ENCODE peak calls at places on chromosomes 6 and 20, in five cellular contexts. A is AG09319; L is stimulated activated CD4-positive, alpha-beta T cell treated with anti-CD3 and anti-CD28 coated beads, Interleukin-15, amount 100 ng/mL, for 24 hours; N is mesothelial cell of epicardium; T is effector memory CD4-positive, alpha-beta T cell. K is an unnamed sample.

GRCh38 chr6:151436814-151437213 is 15.1 kb downstream of the RMND1 start:
- DNase-seq in A (peak; percentile 61), T (no peak), L (no peak), N (no peak), K (no peak)

GRCh38 chr6:131258816-131259476 is 123.7 kb downstream of the AKAP7 start:
- DNase-seq in T (no peak), A (no peak), N (no peak), L (no peak), K (no peak)

GRCh38 chr6:112701201-112701600 is 354.1 kb downstream of the RFPL4B start:
- DNase-seq in T (no peak), A (no peak), L (no peak), N (no peak), K (no peak)

GRCh38 chr6:98824163-98824906 is 10.0 kb upstream of the POU3F2 start:
- DNase-seq in N (no peak), A (no peak), L (peak; percentile 21), T (no peak), K (no peak)

GRCh38 chr6:109690373-109690739 is 646 bp downstream of the AK9 start:
- DNase-seq in T (peak; percentile 25), N (no peak), L (peak; percentile 81), A (no peak), K (peak; percentile 81)

GRCh38 chr6:56021943-56022342 is 146.6 kb upstream of the BMP5 start:
- DNase-seq in A (no peak), T (no peak), N (no peak), L (no peak), K (no peak)

GRCh38 chr6:105753184-105754097 is 332.7 kb upstream of the PRDM1 start:
- DNase-seq in L (no peak), T (no peak), A (peak; percentile 45), N (no peak), K (no peak)

GRCh38 chr20:46827718-46828458 is 66.8 kb upstream of the EYA2 start:
- DNase-seq in A (no peak), N (no peak), T (no peak), L (no peak), K (no peak)

GRCh38 chr6:153947817-153948447 is 91.1 kb upstream of the OPRM1 start:
- DNase-seq in L (peak; percentile 3), T (no peak), N (no peak), A (no peak), K (no peak)

GRCh38 chr6:138864343-138864890 is 68.5 kb downstream of the ECT2L start:
- DNase-seq in A (no peak), N (no peak), T (no peak), L (no peak), K (no peak)

GRCh38 chr6:16602035-16602434 is 159.2 kb downstream of the ATXN1 start:
- DNase-seq in L (peak; percentile 71), T (no peak), N (no peak), A (no peak), K (no peak)

GRCh38 chr6:137111296-137112066 is 62.0 kb downstream of the IL22RA2 start:
- DNase-seq in A (no peak), L (no peak), N (no peak), T (no peak), K (no peak)

GRCh38 chr6:38771111-38771694 is 56.1 kb downstream of the DNAH8 start:
- DNase-seq in N (no peak), A (no peak), L (no peak), T (no peak), K (no peak)

GRCh38 chr6:111406200-111406711 is 76.8 kb downstream of the REV3L start:
- DNase-seq in A (no peak), L (no peak), N (no peak), T (no peak), K (no peak)

GRCh38 chr20:11338506-11339306 is 579.0 kb upstream of the BTBD3 start:
- DNase-seq in L (no peak), T (no peak), N (no peak), A (no peak), K (no peak)

GRCh38 chr20:46557231-46557956 is 6.9 kb upstream of the OCSTAMP start:
- DNase-seq in L (no peak), T (no peak), N (no peak), A (peak; percentile 46), K (no peak)

GRCh38 chr20:38748863-38749153 is 548 bp downstream of the ACTR5 start:
- DNase-seq in T (peak; percentile 10), L (peak; percentile 73), N (no peak), A (no peak), K (peak; percentile 76)

GRCh38 chr6:29760328-29760727 is 37.1 kb downstream of the HLA-F start:
- DNase-seq in N (no peak), A (no peak), L (no peak), T (no peak), K (no peak)

GRCh38 chr6:157333956-157334355 is 10.6 kb upstream of the TMEM242 start:
- DNase-seq in A (no peak), L (no peak), T (no peak), N (no peak), K (no peak)

GRCh38 chr20:34004790-34005457 is 11.2 kb downstream of the RALY start:
- DNase-seq in L (no peak), A (no peak), N (no peak), T (no peak), K (no peak)

GRCh38 chr20:64069614-64070243 is 6.7 kb downstream of the TCEA2 start:
- DNase-seq in N (no peak), A (no peak), L (no peak), T (no peak), K (peak; percentile 48)

GRCh38 chr6:2790588-2790987 is 25.4 kb downstream of the WRNIP1 start:
- DNase-seq in N (no peak), L (no peak), A (no peak), T (no peak), K (no peak)

GRCh38 chr6:20605581-20605980 is 71.3 kb downstream of the CDKAL1 start:
- DNase-seq in L (no peak), T (no peak), N (no peak), A (peak; percentile 30), K (no peak)

GRCh38 chr20:46610145-46610544 is 41.1 kb downstream of the SLC13A3 start:
- DNase-seq in L (no peak), A (no peak), N (no peak), T (no peak), K (no peak)

GRCh38 chr20:11891081-11891826 is 26.4 kb upstream of the BTBD3 start:
- DNase-seq in T (no peak), N (peak; percentile 37), L (peak; percentile 52), A (no peak), K (peak; percentile 32)

GRCh38 chr20:35344354-35344837 is 52.2 kb upstream of the FAM83C start:
- DNase-seq in L (no peak), N (no peak), A (no peak), T (no peak), K (no peak)

GRCh38 chr6:31441368-31442267 is 38.2 kb downstream of the MICA start:
- DNase-seq in A (peak; percentile 29), L (peak; percentile 92), T (peak; percentile 61), N (peak; percentile 65), K (peak; percentile 89)

GRCh38 chr20:34065260-34065659 is 46.8 kb downstream of the EIF2S2 start:
- DNase-seq in L (no peak), A (peak; percentile 52), T (no peak), N (no peak), K (no peak)

GRCh38 chr20:41178904-41179432 is 41.6 kb downstream of the PLCG1 start:
- DNase-seq in N (peak; percentile 13), A (no peak), T (no peak), L (no peak), K (peak; percentile 12)

GRCh38 chr6:110421749-110422443 is 6.5 kb upstream of the DDO start:
- DNase-seq in T (no peak), N (no peak), L (no peak), A (no peak), K (peak; percentile 23)

GRCh38 chr20:44526129-44526528 is 4.3 kb upstream of the SERINC3 start:
- DNase-seq in T (no peak), A (no peak), L (no peak), N (no peak), K (no peak)

GRCh38 chr20:33977535-33977934 is 16.2 kb upstream of the RALY start:
- DNase-seq in A (no peak), T (no peak), L (no peak), N (no peak), K (no peak)

K was measured in activated naive CD4-positive, alpha-beta T cell treated with anti-CD3 and anti-CD28 coated beads, Interleukin-2, amount 10 ng/mL, durations not matched to agents 7 days and 5 days.